ENCODE peak calls at places on chromosome 2, in seven cellular contexts. P is NCI-H1092; N is T47D; Z is activated CD8-positive, alpha-beta memory T cell treated with anti-CD3 and anti-CD28 coated beads for 1 hour; F is SK-MEL-5; C is NCI-H1105 treated with DMSO at 0.1 percent for 48 hours; L is ACHN. U is an unnamed sample.

GRCh38 chr2:219726916-219727315 is 99.5 kb downstream of the SLC4A3 start:
- DNase-seq in Z (no peak), C (no peak), N (no peak), F (peak), P (no peak), L (no peak), U (no peak)

GRCh38 chr2:101999122-101999789 is 7.5 kb downstream of the IL1R2 start:
- DNase-seq in L (peak), C (no peak), N (no peak), Z (no peak), P (no peak), F (no peak), U (no peak)

GRCh38 chr2:134973241-134974146 is 54.9 kb downstream of the CCNT2 start:
- DNase-seq in P (no peak), C (no peak), F (no peak), N (no peak), Z (no peak), L (no peak), U (no peak)

GRCh38 chr2:213806125-213806726 is 522.0 kb downstream of the SPAG16 start:
- DNase-seq in P (no peak), N (peak), Z (no peak), C (peak), L (peak), F (peak), U (no peak)

GRCh38 chr2:109428281-109428680 is 185.5 kb downstream of the SEPTIN10 start:
- DNase-seq in C (no peak), N (no peak), Z (no peak), P (no peak), F (no peak), L (no peak), U (peak)

GRCh38 chr2:32484907-32485306 is 128.1 kb downstream of the BIRC6 start:
- DNase-seq in L (peak), C (no peak), F (peak), N (no peak), P (no peak), Z (no peak), U (no peak)

GRCh38 chr2:235458839-235459273 is 35.0 kb upstream of the AGAP1 start:
- DNase-seq in Z (no peak), C (peak), P (peak), F (peak), N (peak), L (peak), U (no peak)

GRCh38 chr2:70115646-70116442 is 28.6 kb downstream of the PCBP1 start:
- DNase-seq in L (no peak), F (peak), N (no peak), Z (no peak), C (no peak), P (no peak), U (peak)

GRCh38 chr2:103103678-103104077 is 341.8 kb downstream of the TMEM182 start:
- DNase-seq in P (no peak), N (no peak), L (no peak), C (no peak), F (no peak), Z (no peak), U (no peak)

GRCh38 chr2:116988303-116988702 is 826.2 kb upstream of the DDX18 start:
- DNase-seq in Z (no peak), P (no peak), F (no peak), N (no peak), C (no peak), L (no peak), U (no peak)

GRCh38 chr2:167355796-167356195 is 467.5 kb downstream of the XIRP2 start:
- DNase-seq in C (no peak), Z (no peak), F (no peak), L (no peak), P (no peak), N (no peak), U (no peak)